ENCODE peak calls at places on chromosomes 7 and 10, in seven cellular contexts. O, N, J, E, D, Y and G are unnamed samples.

GRCh38 chr10:3689871-3690510 is 95.0 kb downstream of the KLF6 start:
- DNase-seq in N (peak), D (no peak), O (no peak), Y (no peak), E (no peak), J (no peak), G (no peak)

GRCh38 chr7:106277976-106278375 is 6.8 kb downstream of the NAMPT start:
- DNase-seq in N (no peak), J (no peak), E (no peak), D (no peak), Y (no peak), O (peak), G (peak)

GRCh38 chr10:15725603-15726002 is 5.9 kb upstream of the ITGA8 start:
- DNase-seq in O (peak), J (peak), N (peak), Y (no peak), D (no peak), E (no peak), G (peak)

GRCh38 chr10:59894114-59894513 is 12.2 kb downstream of the CCDC6 start:
- DNase-seq in D (no peak), N (peak), E (no peak), Y (no peak), O (no peak), J (no peak), G (no peak)

GRCh38 chr10:119531067-119531466 is 11.5 kb downstream of the RGS10 start:
- DNase-seq in Y (no peak), E (no peak), N (peak), J (no peak), O (peak), D (no peak), G (no peak)

GRCh38 chr10:116836902-116837513 is 12.3 kb upstream of the ENO4 start:
- DNase-seq in E (no peak), D (no peak), O (peak), N (no peak), J (no peak), Y (no peak), G (no peak)

GRCh38 chr10:34864156-34865075 is 49.3 kb upstream of the PARD3 start:
- DNase-seq in N (no peak), E (no peak), O (peak), D (no peak), J (no peak), Y (no peak), G (no peak)

GRCh38 chr10:71393841-71394475 is 2.8 kb upstream of the CDH23 start:
- DNase-seq in J (no peak), E (peak), D (peak), Y (no peak), O (no peak), N (no peak), G (no peak)

GRCh38 chr7:7557252-7557651 is 9.4 kb upstream of the MIOS start:
- DNase-seq in D (no peak), J (no peak), Y (no peak), E (no peak), O (no peak), N (no peak), G (no peak)

GRCh38 chr10:102763037-102763607 is 19.4 kb downstream of the WBP1L start:
- DNase-seq in D (no peak), N (no peak), O (no peak), J (peak), E (no peak), Y (no peak), G (no peak)

GRCh38 chr10:114730291-114730690 is 72.2 kb upstream of the ABLIM1 start:
- DNase-seq in D (no peak), N (no peak), E (no peak), Y (no peak), O (no peak), J (no peak), G (no peak)

GRCh38 chr7:17545348-17545747 is 246.9 kb downstream of the AHR start:
- DNase-seq in J (no peak), N (no peak), D (no peak), E (no peak), O (no peak), Y (no peak), G (no peak)

GRCh38 chr10:18463673-18464211 is 187.6 kb downstream of the NSUN6 start:
- DNase-seq in O (no peak), N (no peak), D (no peak), Y (no peak), E (no peak), J (no peak), G (no peak)

GRCh38 chr7:110142939-110143526 is 947.9 kb upstream of the LRRN3 start:
- DNase-seq in O (no peak), J (no peak), E (no peak), D (no peak), N (no peak), Y (no peak), G (peak)

GRCh38 chr7:95901006-95901405 is 128.7 kb downstream of the DYNC1I1 start:
- DNase-seq in N (no peak), Y (no peak), J (no peak), O (no peak), D (no peak), E (no peak), G (no peak)

GRCh38 chr10:109191341-109191740 is 732.0 kb downstream of the XPNPEP1 start:
- DNase-seq in O (no peak), N (no peak), J (no peak), Y (no peak), E (no peak), D (no peak), G (no peak)

GRCh38 chr10:109187677-109188076 is 735.6 kb downstream of the XPNPEP1 start:
- DNase-seq in E (no peak), O (peak), D (no peak), Y (no peak), N (peak), J (no peak), G (no peak)

GRCh38 chr10:109191823-109192222 is 731.5 kb downstream of the XPNPEP1 start:
- DNase-seq in N (no peak), D (no peak), J (no peak), Y (no peak), E (no peak), O (no peak), G (no peak)
- H3K4ac ChIP-seq in N (no peak), D (no peak), J (no peak), Y (no peak), E (no peak), O (no peak), G (no peak)

GRCh38 chr10:57624066-57624465 is 643.6 kb downstream of the IPMK start:
- DNase-seq in J (no peak), E (no peak), O (no peak), N (no peak), D (no peak), Y (no peak), G (no peak)

GRCh38 chr10:57624856-57625592 is 642.7 kb downstream of the IPMK start:
- DNase-seq in O (no peak), J (peak), Y (no peak), E (no peak), N (no peak), D (no peak), G (no peak)

GRCh38 chr10:57621466-57621865 is 646.2 kb downstream of the IPMK start:
- DNase-seq in D (no peak), E (no peak), J (no peak), O (no peak), N (no peak), Y (no peak), G (no peak)
- H2BK120ac ChIP-seq in D (no peak), E (no peak), J (no peak), O (no peak), N (no peak), Y (no peak), G (no peak)

DNA sequence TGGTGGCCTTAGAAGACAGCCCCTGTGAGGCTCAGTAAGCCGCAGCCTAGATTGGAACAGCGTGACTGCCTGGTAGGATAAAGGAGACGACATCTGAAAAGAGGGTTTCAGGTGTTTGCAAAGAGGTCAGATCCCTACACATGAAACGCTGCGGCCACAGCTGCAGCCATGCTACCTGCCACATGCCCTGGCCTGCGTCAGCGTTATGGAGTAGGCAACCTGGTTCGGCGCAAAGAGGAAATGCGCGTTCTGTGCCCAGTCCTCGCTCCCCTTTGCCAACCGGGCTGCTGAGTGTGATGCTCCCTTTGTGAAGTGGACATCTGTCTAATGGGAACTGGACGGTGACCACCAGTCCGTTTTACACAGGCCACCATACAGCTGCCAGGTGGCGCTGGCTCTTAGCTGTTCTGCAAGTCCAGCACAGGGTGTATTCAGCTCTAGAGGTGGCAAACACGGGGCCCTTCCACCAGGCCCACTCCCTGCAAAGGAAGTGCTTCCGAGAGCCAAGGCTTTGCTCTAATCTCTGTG is 160.3 kb downstream of the CELF2 start:
- DNase-seq in Y (no peak), E (no peak), D (no peak), N (no peak), J (no peak), O (no peak), G (no peak)
- H3K4ac ChIP-seq in Y (no peak), E (no peak), D (no peak), N (no peak), J (no peak), O (peak), G (peak)

GRCh38 chr10:133328358-133329343 is 8.0 kb downstream of the CALY start:
- DNase-seq in N (no peak), Y (no peak), O (no peak), D (no peak), J (no peak), E (no peak), G (no peak)
- H2BK120ac ChIP-seq in N (no peak), Y (peak), O (no peak), D (no peak), J (no peak), E (no peak), G (no peak)

GRCh38 chr7:11261470-11261869 is 287.8 kb downstream of the PHF14 start:
- DNase-seq in E (no peak), J (no peak), N (no peak), Y (no peak), D (no peak), O (peak), G (no peak)

GRCh38 chr7:11266101-11266500 is 292.4 kb downstream of the PHF14 start:
- DNase-seq in D (no peak), E (no peak), O (no peak), N (no peak), Y (no peak), J (no peak), G (no peak)
- H3K4ac ChIP-seq in D (no peak), E (no peak), O (no peak), N (no peak), Y (no peak), J (no peak), G (no peak)

GRCh38 chr10:31209523-31209922 is 109.5 kb upstream of the ZEB1 start:
- DNase-seq in N (no peak), D (no peak), J (no peak), O (no peak), E (no peak), Y (no peak), G (no peak)
- H2BK120ac ChIP-seq in N (no peak), D (no peak), J (no peak), O (no peak), E (no peak), Y (no peak), G (no peak)

DNA sequence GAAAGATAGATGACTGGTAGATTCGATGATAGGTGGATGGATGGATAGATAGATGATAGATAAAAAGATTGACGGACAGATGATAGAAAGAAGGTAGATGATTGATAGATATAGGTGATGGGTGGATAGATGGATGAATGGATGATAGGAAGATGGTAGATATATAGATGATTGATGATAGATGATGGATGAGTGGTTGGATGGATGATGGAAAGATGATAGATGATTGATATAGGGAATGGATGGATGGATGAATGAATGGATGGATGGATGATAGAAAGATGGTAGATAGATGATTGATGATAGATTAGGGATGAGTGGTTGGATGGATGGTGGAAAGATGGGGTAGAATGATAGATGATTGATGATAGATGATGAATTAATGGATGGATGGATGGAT is 80.1 kb downstream of the MICALL2 start:
- DNase-seq in D (no peak), O (no peak), Y (no peak), J (no peak), N (no peak), E (no peak), G (no peak)
- H3K4ac ChIP-seq in D (no peak), O (no peak), Y (no peak), J (no peak), N (no peak), E (no peak), G (no peak)

DNA sequence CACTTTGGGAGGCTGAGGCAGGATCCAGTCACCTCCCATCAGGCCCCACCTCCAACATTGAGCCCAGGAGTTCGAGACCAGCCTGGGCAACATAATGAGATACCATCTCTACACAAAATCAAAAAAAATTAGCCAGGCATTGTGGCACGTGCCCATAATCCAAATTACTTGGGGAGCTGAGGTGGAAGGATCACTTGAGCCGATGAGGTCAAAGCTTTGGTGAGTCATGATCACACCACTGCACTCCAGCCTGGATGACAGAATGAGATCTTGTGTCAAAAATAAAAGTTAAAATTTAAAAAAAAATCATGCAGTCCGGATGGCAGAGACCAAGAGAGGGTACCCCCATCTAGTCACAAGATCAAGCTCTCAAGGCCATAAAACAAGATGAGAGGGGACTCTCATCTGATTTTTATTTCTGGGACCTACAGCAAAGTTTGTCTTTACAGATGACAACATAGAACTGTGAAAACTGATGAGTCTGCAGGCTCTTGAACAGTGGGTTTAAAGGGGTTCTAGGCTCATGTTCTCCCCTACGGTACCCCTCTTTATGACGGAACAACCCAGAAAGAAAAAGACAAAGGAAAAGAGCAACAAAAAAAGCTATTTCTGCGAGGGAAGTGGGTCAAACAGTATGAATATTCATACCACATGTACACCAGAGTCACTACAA is 28.9 kb upstream of the CREB3L2 start:
- DNase-seq in O (peak), N (no peak), Y (no peak), E (no peak), D (no peak), J (no peak), G (no peak)
- H2BK120ac ChIP-seq in O (no peak), N (no peak), Y (no peak), E (no peak), D (no peak), J (peak), G (no peak)

GRCh38 chr10:128237710-128238109 is 111.5 kb upstream of the MKI67 start:
- DNase-seq in Y (no peak), D (no peak), N (no peak), O (no peak), J (no peak), E (no peak), G (no peak)
- H3K4ac ChIP-seq in Y (no peak), D (no peak), N (no peak), O (no peak), J (no peak), E (no peak), G (no peak)